ENCODE peak calls at places on chromosomes 4 and X, in five cellular contexts. H, Q, Y, B and I are unnamed samples.

GRCh38 chrX:24317567-24317966 is 3.7 kb upstream of the SUPT20HL2 start:
- DNase-seq in H (no peak), Q (no peak), Y (no peak), B (no peak), I (no peak)

GRCh38 chrX:45230410-45230809 is 29.7 kb upstream of the DIPK2B start:
- DNase-seq in H (no peak), Q (no peak), Y (no peak), B (no peak), I (no peak)

GRCh38 chrX:11059923-11060322 is 51.2 kb upstream of the HCCS start:
- DNase-seq in H (no peak), Q (peak), Y (peak), B (no peak), I (peak)

GRCh38 chr4:168797176-168797575 is 212.9 kb downstream of the CBR4 start:
- DNase-seq in H (no peak), Q (peak), Y (peak), B (no peak), I (peak)

GRCh38 chr4:5504486-5504885 is 203.9 kb downstream of the EVC2 start:
- DNase-seq in H (no peak), Q (no peak), Y (no peak), B (no peak), I (no peak)

GRCh38 chrX:31287861-31288260 is 216.0 kb upstream of the FTHL17 start:
- DNase-seq in H (no peak), Q (no peak), Y (no peak), B (no peak), I (no peak)

GRCh38 chr4:173448919-173449641 is 50.2 kb upstream of the SCRG1 start:
- DNase-seq in H (no peak), Q (no peak), Y (no peak), B (no peak), I (no peak)

GRCh38 chrX:15816886-15817285 is 26.6 kb downstream of the ZRSR2 start:
- DNase-seq in H (no peak), Q (no peak), Y (no peak), B (no peak), I (no peak)

GRCh38 chr4:140952709-140953108 is 180.6 kb downstream of the RNF150 start:
- DNase-seq in H (no peak), Q (peak), Y (peak), B (no peak), I (peak)

GRCh38 chrX:152926923-152927322 is 29.1 kb downstream of the ZNF185 start:
- DNase-seq in H (no peak), Q (no peak), Y (no peak), B (no peak), I (no peak)

GRCh38 chrX:1453390-1453783 is 678 bp upstream of the ASMTL start:
- DNase-seq in H (no peak), Q (no peak), Y (no peak), B (no peak), I (peak)